ENCODE peak calls at places on chromosomes 5 and 9, in six cellular contexts. N, F, Q, W, X and B are unnamed samples.

GRCh38 chr9:134432471-134432870 is 106.2 kb downstream of the RXRA start:
- DNase-seq in N (no peak), F (no peak), Q (no peak), W (no peak), X (no peak), B (no peak)

GRCh38 chr5:31972558-31972957 is 201.6 kb downstream of the GOLPH3 start:
- DNase-seq in N (no peak), F (no peak), Q (no peak), W (no peak), X (no peak), B (no peak)

GRCh38 chr9:33159058-33159759 is 7.9 kb downstream of the B4GALT1 start:
- DNase-seq in N (no peak), F (no peak), Q (peak; percentile 60), W (no peak), X (peak; percentile 77), B (no peak)

GRCh38 chr5:43193171-43193951 is 1.3 kb downstream of the NIM1K start:
- DNase-seq in N (peak; percentile 76), F (peak; percentile 77), Q (peak; percentile 60), W (peak; percentile 72), X (peak; percentile 43), B (peak; percentile 76)

GRCh38 chr5:115968770-115969169 is 6.5 kb downstream of the LVRN start:
- DNase-seq in N (no peak), F (no peak), Q (no peak), W (no peak), X (no peak), B (no peak)

GRCh38 chr9:125631391-125632085 is 75.5 kb downstream of the MAPKAP1 start:
- DNase-seq in N (peak; percentile 43), F (no peak), Q (peak; percentile 77), W (no peak), X (no peak), B (peak; percentile 61)

GRCh38 chr9:33698267-33698666 is 97.1 kb upstream of the PRSS3 start:
- DNase-seq in N (no peak), F (no peak), Q (no peak), W (no peak), X (no peak), B (no peak)

GRCh38 chr5:102875672-102876071 is 120.6 kb downstream of the PAM start:
- DNase-seq in N (no peak), F (no peak), Q (no peak), W (no peak), X (no peak), B (no peak)

GRCh38 chr5:116409591-116410296 is 164.9 kb downstream of the SEMA6A start:
- DNase-seq in N (no peak), F (no peak), Q (no peak), W (no peak), X (no peak), B (no peak)

GRCh38 chr9:136881691-136882108 is 4.6 kb upstream of the TRAF2 start:
- DNase-seq in N (no peak), F (no peak), Q (peak; percentile 78), W (no peak), X (no peak), B (peak; percentile 78)

GRCh38 chr9:108859459-108860114 is 2.5 kb upstream of the ACTL7A start:
- DNase-seq in N (no peak), F (no peak), Q (peak; percentile 45), W (no peak), X (no peak), B (no peak)

GRCh38 chr5:179237770-179238627 is 107.3 kb downstream of the ADAMTS2 start:
- DNase-seq in N (no peak), F (no peak), Q (no peak), W (no peak), X (no peak), B (no peak)

GRCh38 chr9:98256632-98257218 is 1.3 kb upstream of the TBC1D2 start:
- DNase-seq in N (no peak), F (no peak), Q (no peak), W (no peak), X (no peak), B (no peak)

GRCh38 chr9:85007753-85008152 is 338.2 kb downstream of the NTRK2 start:
- DNase-seq in N (no peak), F (no peak), Q (no peak), W (no peak), X (no peak), B (no peak)

GRCh38 chr9:135339378-135339973 is 140.1 kb upstream of the PPP1R26 start:
- DNase-seq in N (no peak), F (no peak), Q (no peak), W (no peak), X (no peak), B (no peak)

GRCh38 chr5:12522116-12522515 is 617.9 kb upstream of the CTNND2 start:
- DNase-seq in N (no peak), F (no peak), Q (no peak), W (no peak), X (no peak), B (no peak)

GRCh38 chr5:64768358-64769312 is at the start of the genes CWC27 and SREK1IP1:
- DNase-seq in N (peak; percentile 66), F (peak; percentile 86), Q (peak; percentile 95), W (peak; percentile 77), X (peak; percentile 74), B (peak; percentile 78)

GRCh38 chr9:109639666-109640231 is 140.2 kb upstream of the PALM2AKAP2 start:
- DNase-seq in N (no peak), F (no peak), Q (no peak), W (no peak), X (no peak), B (no peak)

GRCh38 chr5:108788142-108788541 is 40.4 kb downstream of the FER start:
- DNase-seq in N (no peak), F (no peak), Q (no peak), W (peak; percentile 1), X (no peak), B (no peak)

GRCh38 chr9:27276182-27277030 is 20.5 kb downstream of the EQTN start:
- DNase-seq in N (peak; percentile 34), F (peak; percentile 24), Q (peak; percentile 50), W (peak; percentile 16), X (peak; percentile 21), B (peak; percentile 55)

GRCh38 chr5:117805058-117805457 is 1183.3 kb downstream of the DTWD2 start:
- DNase-seq in N (no peak), F (no peak), Q (no peak), W (no peak), X (no peak), B (no peak)

GRCh38 chr5:103561670-103562069 is 919 bp downstream of the NUDT12 start:
- DNase-seq in N (no peak), F (no peak), Q (no peak), W (no peak), X (no peak), B (no peak)

GRCh38 chr5:55306641-55307382 is 682 bp downstream of the DHX29 start:
- DNase-seq in N (peak; percentile 23), F (no peak), Q (peak; percentile 20), W (no peak), X (no peak), B (no peak)

GRCh38 chr5:172868924-172869565 is 35.0 kb downstream of the ERGIC1 start:
- DNase-seq in N (peak; percentile 83), F (no peak), Q (no peak), W (no peak), X (peak; percentile 78), B (no peak)

GRCh38 chr5:59608745-59609144 is 284.8 kb downstream of the PDE4D start:
- DNase-seq in N (no peak), F (no peak), Q (peak; percentile 35), W (no peak), X (no peak), B (no peak)

GRCh38 chr5:128081111-128081865 is 2.3 kb upstream of the SLC12A2 start:
- DNase-seq in N (peak; percentile 42), F (no peak), Q (peak; percentile 33), W (no peak), X (no peak), B (no peak)

GRCh38 chr5:108345541-108346171 is 36.2 kb downstream of the FBXL17 start:
- DNase-seq in N (peak; percentile 2), F (peak; percentile 19), Q (peak; percentile 42), W (peak; percentile 13), X (no peak), B (peak; percentile 18)

GRCh38 chr5:56272765-56273164 is 39.6 kb upstream of the ANKRD55 start:
- DNase-seq in N (no peak), F (no peak), Q (no peak), W (no peak), X (no peak), B (no peak)

GRCh38 chr5:141914154-141914743 is 9.4 kb upstream of the DELE1 start:
- DNase-seq in N (no peak), F (no peak), Q (no peak), W (no peak), X (no peak), B (peak; percentile 67)
- TF ChIP-seq CTCF in N (no peak), F (peak; percentile 32), Q (no peak), W (peak; percentile 12), X (peak; percentile 68), B (peak; percentile 6)

DNA sequence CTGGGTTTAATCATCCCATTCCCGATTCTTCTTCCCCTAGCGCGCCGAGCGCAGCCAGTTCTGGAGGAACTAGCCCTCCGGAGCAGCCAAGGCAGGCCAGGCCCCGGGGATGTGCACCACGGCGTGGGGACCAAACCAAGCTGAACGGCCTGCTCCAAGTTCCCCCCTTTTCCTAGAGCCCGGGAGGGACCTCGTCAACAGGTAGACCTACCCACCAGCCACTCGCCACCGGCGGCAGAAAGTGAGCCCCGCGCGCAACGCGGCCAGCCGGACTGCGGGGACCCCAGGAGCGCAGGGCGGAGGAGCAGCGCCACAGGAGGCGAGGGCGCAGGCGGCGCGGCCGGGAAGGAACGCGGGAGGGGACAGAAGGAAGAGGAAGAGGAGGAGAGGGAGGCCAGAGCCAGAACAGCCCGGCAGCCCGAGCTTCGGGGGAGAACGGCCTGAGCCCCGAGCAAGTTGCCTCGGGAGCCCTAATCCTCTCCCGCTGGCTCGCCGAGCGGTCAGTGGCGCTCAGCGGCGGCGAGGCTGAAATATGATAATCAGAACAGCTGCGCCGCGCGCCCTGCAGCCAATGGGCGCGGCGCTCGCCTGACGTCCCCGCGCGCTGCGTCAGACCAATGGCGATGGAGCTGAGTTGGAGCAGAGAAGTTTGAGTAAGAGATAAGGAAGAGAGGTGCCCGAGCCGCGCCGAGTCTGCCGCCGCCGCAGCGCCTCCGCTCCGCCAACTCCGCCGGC is at the start of gene ISL1:
- DNase-seq in N (peak; percentile 21), F (peak; percentile 84), Q (no peak), W (no peak), X (peak; percentile 20), B (no peak)
- TF ChIP-seq CTCF in N (no peak), F (no peak), Q (no peak), W (no peak), X (no peak), B (no peak)

DNA sequence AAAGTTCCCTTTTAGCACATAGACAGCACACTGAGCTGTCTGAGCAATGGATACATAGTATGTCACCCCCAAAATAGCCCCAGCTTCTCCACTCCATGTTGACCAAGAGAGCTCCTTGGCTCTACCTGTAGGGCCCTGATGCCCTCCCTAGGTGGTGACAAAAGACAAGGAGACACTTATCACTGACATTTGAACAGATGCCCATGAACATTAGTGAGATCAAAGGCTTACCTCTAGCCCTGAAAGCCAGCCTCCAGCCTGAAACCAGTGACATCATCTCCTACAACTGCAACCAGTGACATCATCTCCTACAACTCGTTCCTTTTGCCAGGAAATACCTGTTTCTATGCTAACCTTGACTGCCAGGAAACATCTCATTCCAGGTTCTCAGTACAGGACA is 122.7 kb downstream of the FSTL4 start:
- DNase-seq in N (no peak), F (no peak), Q (peak; percentile 59), W (no peak), X (no peak), B (peak; percentile 34)
- TF ChIP-seq CTCF in N (no peak), F (no peak), Q (peak; percentile 46), W (no peak), X (no peak), B (no peak)

GRCh38 chr5:86968311-86968753 is 299.4 kb upstream of the RASA1 start:
- DNase-seq in N (peak; percentile 21), F (no peak), Q (no peak), W (peak; percentile 7), X (no peak), B (peak; percentile 2)

GRCh38 chr5:86964889-86965288 is 302.8 kb upstream of the RASA1 start:
- DNase-seq in N (no peak), F (no peak), Q (no peak), W (no peak), X (no peak), B (no peak)
- TF ChIP-seq CTCF in N (no peak), F (no peak), Q (no peak), W (no peak), X (no peak), B (no peak)